ENCODE peak calls at places on chromosomes 3 and 15, in four cellular contexts. L, P, J and Z are unnamed samples.

GRCh38 chr15:98123834-98124233 is 163.3 kb downstream of the ARRDC4 start:
- DNase-seq in L (no peak), P (no peak), J (no peak), Z (no peak)

GRCh38 chr3:63872135-63872924 is 8.7 kb downstream of the ATXN7 start:
- DNase-seq in L (no peak), P (no peak), J (peak), Z (no peak)

GRCh38 chr3:155313303-155313702 is 19.8 kb upstream of the STRIT1 start:
- DNase-seq in L (no peak), P (no peak), J (no peak), Z (no peak)

GRCh38 chr3:184230603-184231528 is 1.5 kb downstream of the VWA5B2 start:
- DNase-seq in L (no peak), P (peak), J (no peak), Z (no peak)

GRCh38 chr15:79453446-79453845 is 21.3 kb downstream of the MINAR1 start:
- DNase-seq in L (peak), P (no peak), J (no peak), Z (no peak)

GRCh38 chr15:84764989-84765388 is 16.6 kb downstream of the ZNF592 start:
- DNase-seq in L (no peak), P (no peak), J (no peak), Z (no peak)

GRCh38 chr15:88341653-88342052 is 85.1 kb upstream of the NTRK3 start:
- DNase-seq in L (no peak), P (no peak), J (no peak), Z (no peak)

GRCh38 chr3:14548321-14548729 is 8.2 kb upstream of the GRIP2 start:
- DNase-seq in L (peak), P (peak), J (peak), Z (no peak)

GRCh38 chr3:43210049-43211027 is 76.0 kb upstream of the SNRK start:
- DNase-seq in L (no peak), P (no peak), J (no peak), Z (no peak)

GRCh38 chr15:95182081-95182480 is 950.7 kb downstream of the MCTP2 start:
- DNase-seq in L (no peak), P (no peak), J (no peak), Z (no peak)
- H3K4me3 ChIP-seq in L (no peak), P (no peak), J (no peak), Z (no peak)

GRCh38 chr3:156787926-156788663 is 38.1 kb upstream of the LEKR1 start:
- DNase-seq in L (no peak), P (no peak), J (peak), Z (no peak)

GRCh38 chr3:156788846-156789245 is 37.3 kb upstream of the LEKR1 start:
- DNase-seq in L (no peak), P (no peak), J (no peak), Z (no peak)

GRCh38 chr3:156792114-156792513 is 34.0 kb upstream of the LEKR1 start:
- DNase-seq in L (no peak), P (no peak), J (no peak), Z (no peak)

GRCh38 chr3:156792536-156792935 is 33.6 kb upstream of the LEKR1 start:
- DNase-seq in L (no peak), P (no peak), J (no peak), Z (no peak)

GRCh38 chr3:156790141-156790540 is 36.0 kb upstream of the LEKR1 start:
- DNase-seq in L (no peak), P (no peak), J (no peak), Z (no peak)
- TF ChIP-seq CTCF in L (no peak), P (no peak), J (no peak), Z (no peak)

GRCh38 chr3:186617038-186617934 is 4.4 kb downstream of the AHSG start:
- DNase-seq in L (peak), P (peak), J (peak), Z (peak)
- H3K4me3 ChIP-seq in L (peak), P (peak), J (peak), Z (peak)

DNA sequence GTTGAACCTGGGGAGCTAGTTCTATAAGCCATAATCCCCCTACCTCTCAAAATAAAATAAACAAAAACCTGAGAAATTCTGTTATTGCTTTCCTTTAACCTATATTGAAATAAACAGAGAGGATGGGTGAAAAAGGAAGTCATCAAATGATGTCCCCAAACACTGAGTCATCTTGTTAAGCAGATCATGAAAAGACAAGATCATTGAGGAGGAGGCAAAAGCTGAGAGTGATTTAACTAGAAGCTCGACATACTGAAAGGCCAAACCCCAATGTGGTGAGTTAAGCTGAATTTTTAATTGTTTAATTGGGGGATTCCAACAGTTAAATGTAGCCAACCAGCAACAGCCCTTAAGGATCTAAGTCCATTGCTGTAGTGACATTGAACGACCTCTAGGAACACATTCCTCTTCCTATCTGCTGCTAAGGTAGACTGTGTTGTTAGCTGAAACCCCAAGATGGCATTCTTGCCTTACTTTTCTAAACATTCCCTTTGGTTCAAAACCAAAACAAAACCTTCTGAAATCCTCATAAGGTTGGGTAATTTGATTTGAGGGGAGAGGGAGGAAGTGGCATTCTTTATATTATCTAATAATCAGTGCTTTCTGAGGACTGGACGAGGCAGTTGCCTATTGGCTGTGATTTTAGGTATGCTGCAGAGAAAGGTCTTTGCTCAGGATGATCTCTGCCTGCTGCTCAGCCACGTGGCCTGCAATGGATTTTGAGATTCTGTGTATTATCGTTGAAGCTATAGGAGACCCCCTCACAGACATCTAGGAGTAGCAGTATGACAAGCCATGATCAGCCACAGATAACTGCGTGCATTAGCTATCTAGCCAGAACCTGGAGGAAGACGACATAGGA is 62.7 kb upstream of the BNIP2 start:
- DNase-seq in L (peak), P (no peak), J (no peak), Z (no peak)
- TF ChIP-seq CTCF in L (peak), P (peak), J (peak), Z (no peak)

GRCh38 chr3:100602506-100603444 is 6.6 kb upstream of the ADGRG7 start:
- DNase-seq in L (peak), P (no peak), J (peak), Z (no peak)
- H3K4me3 ChIP-seq in L (peak), P (no peak), J (no peak), Z (peak)